ENCODE peak calls at places on chromosomes 6 and 20, in five cellular contexts. C, D, O, E and U are unnamed samples.

GRCh38 chr20:39874049-39874893 is 814.8 kb downstream of the MAFB start:
- DNase-seq in C (peak; percentile 67), D (no peak), O (peak; percentile 85), E (peak; percentile 15), U (no peak)

GRCh38 chr6:63783096-63783495 is 147.5 kb downstream of the PHF3 start:
- DNase-seq in C (no peak), D (no peak), O (no peak), E (no peak), U (no peak)

GRCh38 chr6:155272353-155273222 is 8.8 kb downstream of the CLDN20 start:
- DNase-seq in C (no peak), D (no peak), O (no peak), E (no peak), U (no peak)

GRCh38 chr6:24357336-24358218 is at the start of gene DCDC2:
- DNase-seq in C (peak; percentile 92), D (peak; percentile 17), O (peak; percentile 60), E (peak; percentile 24), U (no peak)

GRCh38 chr6:47034421-47034820 is 7.7 kb downstream of the ADGRF1 start:
- DNase-seq in C (no peak), D (no peak), O (no peak), E (no peak), U (no peak)

GRCh38 chr6:97440590-97441176 is 157.7 kb upstream of the MMS22L start:
- DNase-seq in C (no peak), D (no peak), O (peak; percentile 30), E (peak; percentile 0), U (no peak)

GRCh38 chr6:148952147-148953041 is 205.6 kb downstream of the UST start:
- DNase-seq in C (no peak), D (no peak), O (no peak), E (no peak), U (no peak)

GRCh38 chr6:85069577-85069976 is 305.2 kb upstream of the TBX18 start:
- DNase-seq in C (no peak), D (no peak), O (no peak), E (no peak), U (no peak)

GRCh38 chr20:21518292-21518991 is 4.6 kb upstream of the NKX2-2 start:
- DNase-seq in C (peak; percentile 81), D (no peak), O (no peak), E (no peak), U (no peak)

GRCh38 chr6:149221774-149222070 is 95.8 kb upstream of the TAB2 start:
- DNase-seq in C (no peak), D (no peak), O (no peak), E (no peak), U (no peak)

GRCh38 chr6:168908887-168909286 is 344.8 kb downstream of the THBS2 start:
- DNase-seq in C (no peak), D (no peak), O (no peak), E (peak; percentile 10), U (peak; percentile 30)

GRCh38 chr20:62622877-62623487 is 19.3 kb upstream of the SLCO4A1 start:
- DNase-seq in C (no peak), D (no peak), O (peak; percentile 55), E (no peak), U (no peak)

GRCh38 chr20:1809611-1810510 is 85.3 kb upstream of the SIRPA start:
- DNase-seq in C (no peak), D (no peak), O (no peak), E (peak; percentile 70), U (no peak)

GRCh38 chr6:154617175-154617574 is 106.7 kb upstream of the CNKSR3 start:
- DNase-seq in C (no peak), D (no peak), O (no peak), E (no peak), U (no peak)

GRCh38 chr20:63225082-63225454 is 9.1 kb upstream of the YTHDF1 start:
- DNase-seq in C (no peak), D (no peak), O (no peak), E (no peak), U (no peak)

GRCh38 chr6:120764312-120764711 is 570.0 kb downstream of the TBC1D32 start:
- DNase-seq in C (no peak), D (no peak), O (no peak), E (no peak), U (no peak)

GRCh38 chr6:163780993-163781392 is 366.5 kb downstream of the QKI start:
- DNase-seq in C (no peak), D (no peak), O (peak; percentile 82), E (no peak), U (peak; percentile 83)

GRCh38 chr6:75870389-75870788 is 121.3 kb downstream of the MYO6 start:
- DNase-seq in C (no peak), D (no peak), O (no peak), E (no peak), U (no peak)

GRCh38 chr6:47138046-47138445 is 95.9 kb upstream of the ADGRF1 start:
- DNase-seq in C (no peak), D (no peak), O (no peak), E (no peak), U (peak; percentile 24)

GRCh38 chr20:38217791-38218565 is 42.6 kb downstream of the KIAA1755 start:
- DNase-seq in C (no peak), D (no peak), O (peak; percentile 80), E (peak; percentile 92), U (peak; percentile 92)

GRCh38 chr20:23652926-23653325 is 15.2 kb upstream of the CST3 start:
- DNase-seq in C (no peak), D (no peak), O (no peak), E (no peak), U (no peak)

GRCh38 chr6:168136622-168137021 is 57.6 kb upstream of the FRMD1 start:
- DNase-seq in C (no peak), D (no peak), O (no peak), E (no peak), U (no peak)

GRCh38 chr20:48051810-48052491 is 266.7 kb upstream of the SULF2 start:
- DNase-seq in C (no peak), D (no peak), O (no peak), E (peak; percentile 28), U (no peak)

GRCh38 chr6:161313940-161314509 is 40.2 kb upstream of the AGPAT4 start:
- DNase-seq in C (no peak), D (no peak), O (no peak), E (no peak), U (no peak)

GRCh38 chr6:113920663-113921267 is 50.2 kb downstream of the HDAC2 start:
- DNase-seq in C (no peak), D (no peak), O (no peak), E (no peak), U (no peak)

GRCh38 chr6:118297821-118298220 is 250.3 kb upstream of the PLN start:
- DNase-seq in C (no peak), D (no peak), O (no peak), E (no peak), U (no peak)

DNA sequence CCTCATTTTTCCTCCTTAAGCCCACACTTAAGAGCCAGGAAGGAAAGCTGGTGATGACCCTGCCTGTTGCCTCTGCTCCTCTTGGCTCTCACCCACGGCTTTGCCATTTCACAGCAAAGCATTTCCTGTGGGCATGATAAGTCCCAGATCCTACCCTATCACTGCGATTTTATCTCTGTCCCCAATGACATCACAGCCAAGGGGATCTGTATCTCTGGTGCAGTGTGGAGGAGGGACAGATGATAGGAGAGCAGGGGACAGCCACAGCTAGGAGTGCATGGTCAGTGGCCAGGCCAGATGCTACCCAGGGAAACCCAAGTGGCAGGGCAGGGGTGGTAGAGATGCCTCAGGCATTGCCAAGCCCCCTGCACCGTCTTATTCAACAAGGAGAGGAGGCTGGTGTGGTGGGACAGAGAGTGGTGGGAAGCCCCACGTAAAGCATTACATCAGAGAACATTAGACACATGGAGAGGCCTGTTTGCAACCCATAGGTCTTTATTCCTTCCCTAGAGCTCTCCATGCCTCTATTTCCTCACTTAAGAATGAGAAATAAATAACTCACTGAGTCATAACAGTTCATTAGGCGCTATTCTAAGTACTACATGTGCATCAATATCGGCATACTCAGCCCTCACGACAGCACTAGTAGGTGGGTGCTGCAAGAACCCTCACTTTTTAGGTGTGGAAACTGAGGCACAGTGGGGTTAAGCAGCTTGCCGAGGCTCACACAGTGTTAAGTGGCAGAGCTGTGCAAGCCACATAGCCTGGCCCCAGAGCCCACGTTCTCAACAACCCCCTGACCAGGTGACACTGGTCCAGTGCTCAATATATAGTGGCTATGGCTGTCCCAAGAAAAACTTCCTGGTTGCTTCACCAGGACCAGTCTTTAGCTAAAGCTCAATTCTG is 4.6 kb downstream of the TFEB start:
- DNase-seq in C (no peak), D (no peak), O (no peak), E (no peak), U (no peak)
- H3K4me3 ChIP-seq in C (no peak overlapping the region), D (no peak overlapping the region), O (no peak overlapping the region), E (no peak overlapping the region), U (no peak overlapping the region)

GRCh38 chr6:12001004-12001705 is 11.0 kb upstream of the HIVEP1 start:
- DNase-seq in C (no peak), D (no peak), O (no peak), E (no peak), U (no peak)

GRCh38 chr6:12001706-12002070 is 10.4 kb upstream of the HIVEP1 start:
- DNase-seq in C (no peak), D (no peak), O (no peak), E (no peak), U (no peak)

GRCh38 chr6:11996751-11997150 is 15.4 kb upstream of the HIVEP1 start:
- DNase-seq in C (no peak), D (no peak), O (no peak), E (no peak), U (no peak)

GRCh38 chr6:12000174-12000573 is 11.9 kb upstream of the HIVEP1 start:
- DNase-seq in C (no peak), D (no peak), O (no peak), E (no peak), U (no peak)

DNA sequence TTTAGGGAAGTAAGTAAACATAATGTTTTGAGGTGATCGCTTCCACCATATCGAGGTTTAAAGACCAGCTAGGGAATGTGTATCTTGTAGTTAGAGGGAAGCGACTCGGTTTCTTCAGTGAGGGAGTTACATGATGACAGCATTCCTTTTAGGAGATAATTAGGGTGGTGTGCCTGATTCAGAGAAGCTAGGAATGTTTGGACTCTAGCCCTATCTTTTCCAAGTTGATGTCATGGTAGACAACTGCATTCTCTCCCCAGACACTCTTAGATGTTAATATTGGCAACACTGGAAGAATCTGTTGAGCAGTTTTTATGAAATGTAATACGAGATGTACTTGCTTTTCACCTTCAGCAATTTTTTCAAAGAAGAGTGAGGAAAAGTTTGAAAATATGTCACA is 12.9 kb upstream of the HIVEP1 start:
- DNase-seq in C (no peak), D (no peak), O (no peak), E (no peak), U (no peak)
- H3K4me3 ChIP-seq in C (no peak overlapping the region), D (no peak overlapping the region), O (no peak overlapping the region), E (no peak overlapping the region), U (no peak overlapping the region)

DNA sequence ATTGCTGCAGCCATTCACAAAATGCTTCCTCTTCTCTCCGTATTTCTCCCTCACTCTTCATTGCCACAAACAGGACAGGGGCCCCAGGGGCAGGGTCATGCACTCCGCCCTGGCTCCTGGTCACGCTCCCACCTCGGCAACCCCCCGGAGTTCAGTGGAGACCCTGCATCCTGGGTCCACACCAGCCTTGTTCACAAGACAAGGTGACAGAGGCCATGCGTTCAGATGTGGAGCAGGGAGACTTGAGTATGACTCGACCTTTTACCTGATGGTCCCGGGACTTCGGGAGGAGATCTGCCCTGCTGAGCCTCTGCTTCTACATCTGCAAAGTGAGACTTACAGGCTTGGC is 49.4 kb downstream of the ANKRD60 start:
- DNase-seq in C (no peak), D (no peak), O (no peak), E (no peak), U (no peak)
- H3K4me3 ChIP-seq in C (no peak overlapping the region), D (no peak overlapping the region), O (no peak overlapping the region), E (peak overlapping the region; percentile 42), U (peak overlapping the region; percentile 36)

DNA sequence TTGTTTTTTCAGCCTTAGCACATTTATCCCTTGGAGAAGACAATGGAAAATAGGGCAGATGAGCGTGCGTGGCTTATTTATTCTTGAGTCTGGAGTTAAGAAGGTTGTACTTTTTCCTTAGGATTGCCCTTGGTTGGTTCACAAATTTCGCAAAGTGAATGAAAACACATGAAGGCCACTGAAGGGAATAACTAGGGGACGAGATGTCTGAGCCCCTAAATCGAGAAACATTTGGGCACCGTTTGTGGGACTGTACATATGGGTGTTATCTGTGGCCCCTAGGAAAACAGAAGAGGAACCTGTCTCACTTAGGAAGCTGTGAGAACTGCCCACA is 19.4 kb upstream of the TRIM27 start:
- DNase-seq in C (no peak), D (no peak), O (no peak), E (no peak), U (no peak)
- H3K4me3 ChIP-seq in C (no peak overlapping the region), D (peak overlapping the region; percentile 48), O (peak overlapping the region; percentile 96), E (peak overlapping the region; percentile 73), U (peak overlapping the region; percentile 64)